ENCODE peak calls at places on chromosomes 4 and X, in eight cellular contexts. K is iPS DF 19.7; Q is T47D; J is choroid plexus epithelial cell; E is Caki2; U is activated CD4-positive, alpha-beta T cell treated with anti-CD3 and anti-CD28 coated beads for 48 hours; Y is NCI-H1048; P is HFF-Myc. M is an unnamed sample.

GRCh38 chr4:27381806-27382205 is 521.2 kb downstream of the STIM2 start:
- DNase-seq in K (no peak), Q (no peak), J (no peak), E (no peak), U (no peak), Y (no peak), P (no peak), M (no peak)

GRCh38 chr4:81648576-81649272 is 177.0 kb upstream of the RASGEF1B start:
- DNase-seq in K (no peak), Q (peak), J (peak), E (peak), U (peak), Y (no peak), P (no peak), M (no peak)

GRCh38 chr4:158410272-158410671 is 111.4 kb upstream of the RXFP1 start:
- DNase-seq in K (no peak), Q (peak), J (peak), E (no peak), U (no peak), Y (no peak), P (no peak), M (peak)

GRCh38 chr4:72715299-72715698 is 146.3 kb upstream of the ADAMTS3 start:
- DNase-seq in K (no peak), Q (no peak), J (no peak), E (no peak), U (no peak), Y (no peak), P (no peak), M (no peak)

GRCh38 chrX:1546601-1547275 is 9.8 kb upstream of the P2RY8 start:
- DNase-seq in K (no peak), Q (no peak), J (no peak), E (no peak), U (no peak), Y (no peak), P (no peak), M (no peak)

GRCh38 chrX:10028283-10029104 is 61.3 kb downstream of the CLDN34 start:
- DNase-seq in K (no peak), Q (no peak), J (no peak), E (no peak), U (no peak), Y (no peak), P (no peak), M (no peak)

GRCh38 chr4:53706422-53707032 is 115.2 kb upstream of the LNX1 start:
- DNase-seq in K (no peak), Q (peak), J (peak), E (peak), U (no peak), Y (no peak), P (peak), M (peak)

GRCh38 chrX:119686087-119686639 is 6.8 kb downstream of the SEPTIN6 start:
- DNase-seq in K (no peak), Q (no peak), J (no peak), E (no peak), U (no peak), Y (no peak), P (no peak), M (no peak)

GRCh38 chrX:131830400-131831184 is 192.5 kb upstream of the STK26 start:
- DNase-seq in K (peak), Q (peak), J (peak), E (peak), U (peak), Y (peak), P (no peak), M (peak)

GRCh38 chr4:6377626-6378492 is 94.6 kb downstream of the PPP2R2C start:
- DNase-seq in K (no peak), Q (no peak), J (no peak), E (no peak), U (no peak), Y (no peak), P (no peak), M (no peak)

GRCh38 chrX:41863343-41864203 is 59.8 kb downstream of the CASK start:
- DNase-seq in K (no peak), Q (no peak), J (no peak), E (no peak), U (no peak), Y (no peak), P (no peak), M (peak)

GRCh38 chr4:171629182-171629581 is 184.0 kb upstream of the GALNTL6 start:
- DNase-seq in K (no peak), Q (no peak), J (no peak), E (no peak), U (no peak), Y (no peak), P (no peak), M (no peak)

GRCh38 chr4:185874516-185875230 is 62.7 kb upstream of the SORBS2 start:
- DNase-seq in K (no peak), Q (no peak), J (peak), E (peak), U (no peak), Y (no peak), P (no peak), M (no peak)

GRCh38 chrX:119981286-119982070 is 37.9 kb upstream of the NKAP start:
- DNase-seq in K (no peak), Q (peak), J (peak), E (peak), U (peak), Y (no peak), P (peak), M (peak)

GRCh38 chrX:72236841-72237240 is 2.0 kb downstream of the ERCC6L start:
- DNase-seq in K (no peak), Q (no peak), J (no peak), E (no peak), U (no peak), Y (no peak), P (no peak), M (no peak)

GRCh38 chr4:80730158-80730557 is 300.4 kb upstream of the BMP3 start:
- DNase-seq in K (no peak), Q (no peak), J (no peak), E (peak), U (no peak), Y (no peak), P (no peak), M (no peak)

GRCh38 chr4:95124906-95125504 is 367.2 kb downstream of the BMPR1B start:
- DNase-seq in K (peak), Q (peak), J (peak), E (peak), U (no peak), Y (no peak), P (peak), M (peak)

GRCh38 chr4:55611358-55612059 is 19.5 kb upstream of the PDCL2 start:
- DNase-seq in K (no peak), Q (no peak), J (no peak), E (no peak), U (no peak), Y (no peak), P (no peak), M (no peak)

GRCh38 chr4:25011135-25011866 is 19.4 kb downstream of the LGI2 start:
- DNase-seq in K (no peak), Q (no peak), J (no peak), E (no peak), U (no peak), Y (no peak), P (no peak), M (no peak)

GRCh38 chrX:122219735-122220134 is 964.3 kb upstream of the GRIA3 start:
- DNase-seq in K (no peak), Q (no peak), J (no peak), E (no peak), U (no peak), Y (no peak), P (no peak), M (no peak)

GRCh38 chrX:17414839-17415238 is 39.8 kb downstream of the NHS start:
- DNase-seq in K (no peak), Q (no peak), J (no peak), E (peak), U (peak), Y (no peak), P (no peak), M (peak)

GRCh38 chr4:76821661-76822060 is 76.3 kb downstream of the SOWAHB start:
- DNase-seq in K (no peak), Q (no peak), J (peak), E (no peak), U (no peak), Y (no peak), P (no peak), M (no peak)

M was measured in erythroblast.